ENCODE peak calls at places on chromosomes 13 and 19, in four cellular contexts. B is WTC11; P is ureter; X is stimulated activated CD8-positive, alpha-beta memory T cell treated with anti-CD3 and anti-CD28 coated beads, Interleukin-7, amount 100 ng/mL, for 24 hours. R is an unnamed sample.

GRCh38 chr19:11012507-11012906 is 51.7 kb downstream of the SMARCA4 start:
- DNase-seq in X (no peak), P (no peak), B (no peak), R (no peak)

GRCh38 chr13:39602614-39603366 is at the start of gene LHFPL6:
- DNase-seq in B (peak; percentile 79), X (peak; percentile 40), P (peak; percentile 84), R (peak; percentile 87)

GRCh38 chr19:21321996-21322395 is 7.2 kb downstream of the ZNF708 start:
- DNase-seq in P (no peak), B (no peak), X (no peak), R (no peak)

GRCh38 chr13:98216135-98216565 is 39.1 kb upstream of the RNF113B start:
- DNase-seq in B (no peak), X (no peak), P (no peak), R (no peak)

GRCh38 chr13:90135558-90135957 is 1211.9 kb upstream of the MIR17HG start:
- DNase-seq in P (no peak), X (no peak), B (no peak), R (no peak)

GRCh38 chr13:94351292-94352000 is 128.0 kb downstream of the DCT start:
- DNase-seq in P (no peak), X (no peak), B (no peak), R (no peak)

GRCh38 chr13:104962411-104962810 is 1573.1 kb downstream of the EFNB2 start:
- DNase-seq in B (no peak), P (no peak), X (no peak), R (no peak)

GRCh38 chr13:40082644-40083043 is 427.2 kb downstream of the COG6 start:
- DNase-seq in P (no peak), B (no peak), X (no peak), R (no peak)

GRCh38 chr19:12944064-12944674 is 1.5 kb upstream of the RAD23A start:
- DNase-seq in P (no peak), X (no peak), B (no peak), R (no peak)

R was measured in ecto neural progenitor cell.